ENCODE peak calls at places on chromosomes 4 and X, in eight cellular contexts. P is CD8-positive, alpha-beta T cell; W is astrocyte; F is fibroblast of lung; Z is PC-3; M is aorta; T is colonic mucosa; D is stomach. U is an unnamed sample.
A peak's percentile ranks its signal among the peaks of the same experiment; 100 is the strongest.

GRCh38 chrX:98501441-98501840 is 1617.7 kb downstream of the RPA4 start:
- DNase-seq in P (no peak), D (no peak), W (no peak), T (no peak), F (no peak), Z (no peak), M (no peak), U (no peak)

GRCh38 chrX:39736219-39737211 is 361.2 kb downstream of the BCOR start:
- DNase-seq in D (peak; percentile 92), F (peak; percentile 88), M (peak; percentile 92), W (peak; percentile 81), P (no peak), Z (peak; percentile 90), T (no peak), U (no peak)

GRCh38 chr4:10005632-10006031 is 15.7 kb downstream of the SLC2A9 start:
- DNase-seq in P (no peak), M (no peak), F (no peak), D (no peak), Z (no peak), T (no peak), W (no peak), U (no peak)

GRCh38 chr4:2489081-2489805 is 20.3 kb downstream of the RNF4 start:
- DNase-seq in D (no peak), P (no peak), Z (no peak), F (no peak), T (no peak), M (no peak), W (no peak), U (no peak)

GRCh38 chr4:85928775-85929585 is 430.9 kb downstream of the MAPK10 start:
- DNase-seq in F (peak; percentile 75), P (no peak), M (no peak), D (peak; percentile 66), W (peak; percentile 70), T (peak; percentile 60), Z (no peak), U (no peak)

GRCh38 chrX:14362731-14363130 is 166.6 kb upstream of the GLRA2 start:
- DNase-seq in D (no peak), M (no peak), T (no peak), P (no peak), F (peak; percentile 44), W (peak; percentile 27), Z (peak; percentile 13), U (no peak)

GRCh38 chrX:13376857-13377441 is 57.1 kb upstream of the ATXN3L start:
- DNase-seq in W (peak; percentile 98), F (peak; percentile 98), Z (peak; percentile 71), P (no peak), D (no peak), M (peak; percentile 49), T (no peak), U (no peak)

GRCh38 chr4:173410106-173410505 is 11.2 kb upstream of the SCRG1 start:
- DNase-seq in W (no peak), D (no peak), M (no peak), F (no peak), T (no peak), P (no peak), Z (no peak), U (no peak)

GRCh38 chr4:138111462-138112000 is 130.6 kb downstream of the SLC7A11 start:
- DNase-seq in M (no peak), D (no peak), Z (peak; percentile 62), T (no peak), F (peak; percentile 74), P (no peak), W (peak; percentile 63), U (no peak)

GRCh38 chrX:38400401-38400910 is 48.1 kb downstream of the OTC start:
- DNase-seq in P (no peak), D (no peak), T (no peak), F (no peak), M (no peak), Z (no peak), W (no peak), U (no peak)

GRCh38 chr4:172155838-172156345 is 342.7 kb downstream of the GALNTL6 start:
- DNase-seq in Z (no peak), F (no peak), T (no peak), P (no peak), D (no peak), M (no peak), W (no peak), U (no peak)

GRCh38 chrX:100911731-100912130 is 17.0 kb downstream of the XKRX start:
- DNase-seq in D (no peak), F (peak; percentile 11), T (no peak), Z (peak; percentile 60), W (peak; percentile 3), P (no peak), M (no peak), U (no peak)

GRCh38 chr4:107824367-107825071 is at the start of gene SGMS2:
- DNase-seq in T (peak; percentile 91), P (no peak), W (peak; percentile 82), F (peak; percentile 89), M (peak; percentile 95), Z (peak; percentile 94), D (peak; percentile 93), U (peak; percentile 11)

GRCh38 chrX:129665916-129666644 is 11.3 kb upstream of the APLN start:
- DNase-seq in W (peak; percentile 71), T (no peak), P (no peak), D (no peak), Z (peak; percentile 90), M (peak; percentile 60), F (peak; percentile 83), U (no peak)

GRCh38 chrX:153554519-153555167 is 37.2 kb downstream of the ATP2B3 start:
- DNase-seq in T (peak; percentile 74), D (peak; percentile 61), P (peak; percentile 22), F (peak; percentile 14), Z (peak; percentile 61), W (no peak), M (peak; percentile 82), U (no peak)

GRCh38 chr4:38509551-38509950 is 154.4 kb upstream of the KLF3 start:
- DNase-seq in Z (no peak), P (peak; percentile 16), D (no peak), F (no peak), W (no peak), T (no peak), M (no peak), U (no peak)

GRCh38 chr4:113781439-113782040 is 20.0 kb upstream of the CAMK2D start:
- DNase-seq in P (no peak), T (no peak), M (no peak), F (peak; percentile 23), D (no peak), Z (peak; percentile 63), W (no peak), U (no peak)

GRCh38 chr4:4864940-4865704 is 5.7 kb downstream of the MSX1 start:
- DNase-seq in M (no peak), Z (no peak), F (no peak), T (no peak), W (no peak), D (no peak), P (no peak), U (no peak)

GRCh38 chrX:100643943-100644587 is at the start of gene SRPX2:
- DNase-seq in Z (peak; percentile 88), W (peak; percentile 88), D (no peak), M (peak; percentile 69), F (peak; percentile 91), P (no peak), T (no peak), U (no peak)

GRCh38 chr4:124253080-124253479 is 459.5 kb downstream of the ANKRD50 start:
- DNase-seq in F (no peak), Z (no peak), W (no peak), T (no peak), D (no peak), M (no peak), P (no peak), U (no peak)

GRCh38 chr4:37549003-37549402 is 137.2 kb downstream of the RELL1 start:
- DNase-seq in T (no peak), D (no peak), P (no peak), Z (peak; percentile 91), F (peak; percentile 96), M (no peak), W (peak; percentile 96), U (no peak)

DNA sequence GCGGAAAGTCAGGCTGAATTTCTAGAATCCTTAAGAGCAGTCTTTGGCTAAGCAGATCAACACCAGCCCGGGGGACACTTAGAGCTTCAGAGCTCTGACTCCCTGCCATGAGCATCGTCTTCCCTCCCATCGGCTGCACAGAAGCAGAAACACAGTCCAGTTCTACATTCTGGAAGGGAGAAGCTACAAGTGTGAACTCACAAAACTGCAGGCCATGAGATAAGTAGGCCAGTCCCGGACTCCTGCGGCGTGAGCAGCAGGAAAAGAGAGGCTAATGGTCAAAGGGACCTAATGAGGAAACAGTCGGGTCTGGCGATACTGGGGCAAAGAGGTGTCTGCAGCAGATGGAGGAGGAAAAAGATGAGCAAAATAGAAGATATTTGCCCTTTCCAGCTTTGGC is 211.4 kb downstream of the DHX15 start:
- DNase-seq in F (no peak), P (no peak), Z (no peak), W (no peak), D (no peak), M (no peak), T (no peak), U (no peak)
- H3K4me1 ChIP-seq in F (no peaks in the 10 kb centered on the region), P (no peaks in the 10 kb centered on the region), Z (no peaks in the 10 kb centered on the region), W (no peaks in the 10 kb centered on the region), D (no peaks in the 10 kb centered on the region), M (no peaks in the 10 kb centered on the region), T (no peaks in the 10 kb centered on the region), U (no peaks in the 10 kb centered on the region)

GRCh38 chr4:71188197-71188625 is 150.6 kb upstream of the SLC4A4 start:
- DNase-seq in T (peak; percentile 28), D (no peak), M (no peak), W (no peak), F (no peak), Z (no peak), P (no peak), U (no peak)
- H3K27ac ChIP-seq in T (peak overlapping the region; percentile 64), D (peak overlapping the region; percentile 89), M (no peak overlapping the region), W (peak overlapping the region; percentile 73), F (peak overlapping the region; percentile 89), Z (no peak overlapping the region), P (no peak overlapping the region), U (no peak overlapping the region)

GRCh38 chrX:46547857-46548256 is 2.6 kb upstream of the ZNF674 start:
- DNase-seq in T (no peak), Z (peak; percentile 68), D (no peak), F (peak; percentile 91), M (no peak), W (peak; percentile 86), P (no peak), U (no peak)
- H3K4me3 ChIP-seq in T (no peak overlapping the region), Z (peak overlapping the region; percentile 45), D (no peak overlapping the region), F (no peak overlapping the region), M (no peak overlapping the region), W (peak overlapping the region; percentile 25), P (no peak overlapping the region), U (no peak overlapping the region)

GRCh38 chr4:6937201-6937600 is 27.6 kb downstream of the TBC1D14 start:
- DNase-seq in T (no peak), W (no peak), M (no peak), F (no peak), P (no peak), D (no peak), Z (no peak), U (no peak)

GRCh38 chr4:6938758-6939201 is 29.2 kb downstream of the TBC1D14 start:
- DNase-seq in D (no peak), Z (no peak), M (peak; percentile 88), F (no peak), W (no peak), P (no peak), T (no peak), U (no peak)

GRCh38 chr4:6939761-6940743 is 30.4 kb downstream of the TBC1D14 start:
- DNase-seq in F (no peak), D (no peak), T (no peak), Z (no peak), M (no peak), W (no peak), P (no peak), U (no peak)

GRCh38 chr4:6937748-6938147 is 28.1 kb downstream of the TBC1D14 start:
- DNase-seq in P (no peak), D (no peak), W (no peak), T (no peak), Z (no peak), M (no peak), F (no peak), U (no peak)

GRCh38 chr4:6938237-6938636 is 28.6 kb downstream of the TBC1D14 start:
- DNase-seq in M (peak; percentile 88), P (no peak), W (no peak), Z (no peak), F (no peak), T (no peak), D (no peak), U (no peak)
- H3K4me1 ChIP-seq in M (no peaks in the 10 kb centered on the region), P (peaks cover 51% of the 10 kb centered on the region), W (peaks cover 22% of the 10 kb centered on the region), Z (peaks cover 15% of the 10 kb centered on the region), F (peaks cover 10% of the 10 kb centered on the region), T (peaks cover 15% of the 10 kb centered on the region), D (peaks cover 30% of the 10 kb centered on the region), U (peaks cover 2% of the 10 kb centered on the region)